ENCODE peak calls at places on chromosomes 5 and 9, in nine cellular contexts. I, L, J, R, H, A, G, B and O are unnamed samples.

GRCh38 chr5:175748650-175749049 is 90.8 kb downstream of the HRH2 start:
- DNase-seq in I (no peak), L (no peak), J (no peak), R (no peak), H (no peak), A (no peak), G (no peak), B (no peak), O (no peak)

GRCh38 chr5:102481044-102481715 is 17.6 kb downstream of the SLCO6A1 start:
- DNase-seq in I (no peak), L (no peak), J (no peak), R (no peak), H (no peak), A (no peak), G (no peak), B (no peak), O (no peak)

GRCh38 chr5:151040211-151040747 is 19.9 kb downstream of the GPX3 start:
- DNase-seq in I (peak; percentile 13), L (peak; percentile 41), J (peak; percentile 64), R (no peak), H (no peak), A (peak; percentile 43), G (peak; percentile 71), B (no peak), O (no peak)

GRCh38 chr5:181086410-181087229 is 44.3 kb downstream of the OR2V1 start:
- DNase-seq in I (no peak), L (no peak), J (no peak), R (no peak), H (no peak), A (no peak), G (no peak), B (no peak), O (no peak)

GRCh38 chr9:107423540-107423939 is 66.0 kb downstream of the KLF4 start:
- DNase-seq in I (no peak), L (no peak), J (no peak), R (no peak), H (no peak), A (no peak), G (no peak), B (no peak), O (no peak)

GRCh38 chr5:123786411-123786810 is 274.4 kb downstream of the CSNK1G3 start:
- DNase-seq in I (no peak), L (no peak), J (no peak), R (no peak), H (no peak), A (no peak), G (no peak), B (no peak), O (no peak)

GRCh38 chr9:38016375-38017120 is 52.5 kb downstream of the SHB start:
- DNase-seq in I (no peak), L (no peak), J (peak; percentile 53), R (no peak), H (no peak), A (no peak), G (peak; percentile 50), B (no peak), O (no peak)

GRCh38 chr5:148904440-148904839 is 78.0 kb downstream of the ADRB2 start:
- DNase-seq in I (peak; percentile 56), L (no peak), J (no peak), R (peak; percentile 28), H (no peak), A (no peak), G (peak; percentile 37), B (no peak), O (no peak)

GRCh38 chr9:133718533-133719315 is 19.4 kb downstream of the SARDH start:
- DNase-seq in I (no peak), L (no peak), J (no peak), R (no peak), H (no peak), A (no peak), G (no peak), B (no peak), O (no peak)

GRCh38 chr9:85043248-85043647 is 373.7 kb downstream of the NTRK2 start:
- DNase-seq in I (no peak), L (no peak), J (no peak), R (no peak), H (no peak), A (no peak), G (no peak), B (no peak), O (no peak)

GRCh38 chr5:150658121-150658520 is 2.9 kb upstream of the MYOZ3 start:
- DNase-seq in I (no peak), L (no peak), J (no peak), R (no peak), H (no peak), A (no peak), G (no peak), B (no peak), O (no peak)

GRCh38 chr9:96331236-96331947 is 29.4 kb upstream of the HSD17B3 start:
- DNase-seq in I (no peak), L (no peak), J (no peak), R (no peak), H (no peak), A (no peak), G (peak; percentile 89), B (no peak), O (no peak)

DNA sequence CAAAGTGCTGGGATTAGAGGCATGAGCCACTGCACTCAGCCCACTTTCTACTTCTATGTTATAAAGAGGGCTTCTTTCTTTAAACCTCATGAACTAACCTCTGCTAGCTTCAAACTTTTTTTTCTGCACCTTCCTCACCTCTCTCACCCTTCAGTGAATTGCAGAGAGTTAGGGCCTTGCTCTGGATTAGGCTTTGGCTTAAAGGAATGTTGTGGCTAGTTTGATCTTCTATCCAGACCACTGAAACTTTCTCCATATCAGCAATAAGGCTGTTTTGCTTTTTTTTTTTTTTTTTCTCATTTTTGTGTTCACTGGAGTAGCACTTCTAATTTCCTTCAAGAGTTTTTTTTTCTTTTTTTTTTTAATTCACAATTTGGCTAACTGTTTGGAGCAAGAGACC is 216.4 kb upstream of the MAP3K1 start:
- DNase-seq in I (no peak), L (no peak), J (no peak), R (no peak), H (no peak), A (no peak), G (no peak), B (no peak), O (no peak)
- H3K27ac ChIP-seq in I (no peak overlapping the region), L (no peak overlapping the region), J (no peak overlapping the region), R (no peak overlapping the region), H (no peak overlapping the region), A (no peak overlapping the region), G (no peak overlapping the region), B (no peak overlapping the region), O (no peak overlapping the region)

GRCh38 chr9:137224850-137225694 is at the start of gene CYSRT1:
- DNase-seq in I (no peak), L (no peak), J (no peak), R (no peak), H (no peak), A (no peak), G (no peak), B (no peak), O (no peak)

GRCh38 chr9:137221477-137222111 is 446 bp downstream of the RNF208 start:
- DNase-seq in I (no peak), L (no peak), J (no peak), R (no peak), H (no peak), A (no peak), G (peak; percentile 30), B (no peak), O (no peak)

GRCh38 chr9:137222190-137223077 is at the start of gene RNF208:
- DNase-seq in I (no peak), L (no peak), J (no peak), R (no peak), H (no peak), A (no peak), G (no peak), B (no peak), O (no peak)

GRCh38 chr9:137221095-137221374 is 1.0 kb downstream of the RNF208 start:
- DNase-seq in I (no peak), L (no peak), J (no peak), R (no peak), H (no peak), A (no peak), G (no peak), B (no peak), O (no peak)

GRCh38 chr9:137223078-137224040 is 1.3 kb upstream of the RNF208 start:
- DNase-seq in I (peak; percentile 97), L (peak; percentile 98), J (peak; percentile 98), R (peak; percentile 93), H (peak; percentile 96), A (peak; percentile 97), G (peak; percentile 98), B (peak; percentile 90), O (peak; percentile 95)
- H3K27ac ChIP-seq in I (peak overlapping the region; percentile 96), L (peak overlapping the region; percentile 62), J (peak overlapping the region; percentile 89), R (peak overlapping the region; percentile 93), H (peak overlapping the region; percentile 77), A (peak overlapping the region; percentile 98), G (peak overlapping the region; percentile 73), B (no peak overlapping the region), O (peak overlapping the region; percentile 71)

GRCh38 chr5:31701642-31702041 is 62.7 kb downstream of the PDZD2 start:
- DNase-seq in I (no peak), L (no peak), J (no peak), R (no peak), H (no peak), A (no peak), G (peak; percentile 47), B (no peak), O (no peak)

GRCh38 chr5:31698667-31699066 is 59.7 kb downstream of the PDZD2 start:
- DNase-seq in I (no peak), L (no peak), J (no peak), R (no peak), H (no peak), A (no peak), G (no peak), B (no peak), O (no peak)

GRCh38 chr5:31706186-31706585 is 67.3 kb downstream of the PDZD2 start:
- DNase-seq in I (no peak), L (no peak), J (no peak), R (no peak), H (no peak), A (no peak), G (no peak), B (no peak), O (no peak)

GRCh38 chr5:31703757-31704156 is 64.8 kb downstream of the PDZD2 start:
- DNase-seq in I (no peak), L (no peak), J (no peak), R (no peak), H (no peak), A (no peak), G (no peak), B (no peak), O (no peak)

DNA sequence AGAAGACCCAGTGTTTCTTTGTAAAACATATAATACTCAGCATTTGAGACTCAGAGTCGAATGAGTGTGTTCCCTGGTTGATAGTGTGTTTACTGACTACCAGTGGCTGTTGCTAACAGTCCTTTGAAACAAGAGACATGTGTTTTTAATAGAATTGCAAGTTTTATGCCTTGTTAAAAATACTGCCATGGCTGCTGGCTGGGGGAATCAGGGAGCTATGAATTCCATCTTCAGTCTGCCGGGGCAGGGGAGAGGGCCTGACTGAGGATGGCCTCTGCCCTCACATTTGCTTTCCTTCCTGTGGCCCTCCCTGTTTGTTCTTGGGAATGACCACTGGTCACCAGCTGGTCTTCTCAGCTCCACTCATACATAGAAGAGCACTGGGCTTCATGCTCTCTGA is 63.8 kb downstream of the PDZD2 start:
- DNase-seq in I (no peak), L (no peak), J (no peak), R (no peak), H (no peak), A (no peak), G (no peak), B (no peak), O (no peak)
- H3K27ac ChIP-seq in I (peak overlapping the region; percentile 58), L (no peak overlapping the region), J (no peak overlapping the region), R (no peak overlapping the region), H (no peak overlapping the region), A (no peak overlapping the region), G (no peak overlapping the region), B (no peak overlapping the region), O (no peak overlapping the region)

GRCh38 chr9:86434039-86434726 is 80.0 kb upstream of the TUT7 start:
- DNase-seq in I (no peak), L (peak; percentile 86), J (peak; percentile 57), R (no peak), H (no peak), A (peak; percentile 34), G (peak; percentile 69), B (no peak), O (no peak)
- H3K27ac ChIP-seq in I (no peak overlapping the region), L (no peak overlapping the region), J (no peak overlapping the region), R (no peak overlapping the region), H (no peak overlapping the region), A (no peak overlapping the region), G (no peak overlapping the region), B (no peak overlapping the region), O (no peak overlapping the region)